ENCODE peak calls at places on chromosomes 6 and 20, in seven cellular contexts. One of them, this sample, is unnamed.

GRCh38 chr6:116145786-116146675 is 20.1 kb upstream of the COL10A1 start:
- DNase-seq in A549: no peak
- DNase-seq in transverse colon: no peak
- DNase-seq in heart left ventricle: no peak
- DNase-seq in GM12878: no peak
- DNase-seq in prostate gland: no peak
- DNase-seq in tibial nerve: no peak
- DNase-seq in this sample: no peak

GRCh38 chr6:108560463-108561308 is at the start of gene FOXO3:
- DNase-seq in prostate gland: peak; percentile 94
- DNase-seq in GM12878: no peak
- DNase-seq in heart left ventricle: peak; percentile 96
- DNase-seq in tibial nerve: peak; percentile 88
- DNase-seq in transverse colon: peak; percentile 95
- DNase-seq in A549: peak; percentile 85
- DNase-seq in this sample: peak; percentile 61

GRCh38 chr20:53287357-53288042 is 306.1 kb downstream of the ZNF217 start:
- DNase-seq in heart left ventricle: no peak
- DNase-seq in transverse colon: no peak
- DNase-seq in prostate gland: no peak
- DNase-seq in GM12878: no peak
- DNase-seq in tibial nerve: no peak
- DNase-seq in A549: no peak
- DNase-seq in this sample: no peak

GRCh38 chr6:12769556-12770255 is 53.1 kb downstream of the PHACTR1 start:
- DNase-seq in prostate gland: no peak
- DNase-seq in heart left ventricle: no peak
- DNase-seq in A549: no peak
- DNase-seq in tibial nerve: no peak
- DNase-seq in GM12878: no peak
- DNase-seq in transverse colon: no peak
- DNase-seq in this sample: no peak

GRCh38 chr6:42962502-42963178 is 2.1 kb downstream of the GNMT start:
- DNase-seq in prostate gland: no peak
- DNase-seq in heart left ventricle: peak; percentile 37
- DNase-seq in transverse colon: no peak
- DNase-seq in GM12878: no peak
- DNase-seq in tibial nerve: no peak
- DNase-seq in A549: no peak
- DNase-seq in this sample: no peak

GRCh38 chr6:16157909-16158308 is 29.0 kb downstream of the MYLIP start:
- DNase-seq in prostate gland: no peak
- DNase-seq in tibial nerve: no peak
- DNase-seq in transverse colon: no peak
- DNase-seq in A549: no peak
- DNase-seq in GM12878: no peak
- DNase-seq in heart left ventricle: no peak
- DNase-seq in this sample: no peak

GRCh38 chr20:35504751-35505150 is 24.7 kb downstream of the C20orf173 start:
- DNase-seq in prostate gland: no peak
- DNase-seq in heart left ventricle: no peak
- DNase-seq in GM12878: no peak
- DNase-seq in A549: no peak
- DNase-seq in tibial nerve: no peak
- DNase-seq in transverse colon: no peak
- DNase-seq in this sample: no peak

GRCh38 chr6:71012871-71013456 is 56.1 kb upstream of the B3GAT2 start:
- DNase-seq in GM12878: peak; percentile 12
- DNase-seq in heart left ventricle: no peak
- DNase-seq in prostate gland: peak; percentile 32
- DNase-seq in A549: peak; percentile 45
- DNase-seq in transverse colon: no peak
- DNase-seq in tibial nerve: no peak
- DNase-seq in this sample: peak; percentile 24

GRCh38 chr6:165571721-165572132 is 91.3 kb downstream of the PDE10A start:
- DNase-seq in GM12878: no peak
- DNase-seq in prostate gland: no peak
- DNase-seq in transverse colon: no peak
- DNase-seq in heart left ventricle: no peak
- DNase-seq in tibial nerve: no peak
- DNase-seq in A549: no peak
- DNase-seq in this sample: no peak

GRCh38 chr20:62136283-62137091 is 6.7 kb downstream of the PSMA7 start:
- DNase-seq in GM12878: no peak
- DNase-seq in A549: peak; percentile 78
- DNase-seq in prostate gland: peak; percentile 65
- DNase-seq in transverse colon: peak; percentile 72
- DNase-seq in tibial nerve: peak; percentile 61
- DNase-seq in heart left ventricle: no peak
- DNase-seq in this sample: no peak

GRCh38 chr6:134123666-134124208 is 71.3 kb upstream of the SLC2A12 start:
- DNase-seq in heart left ventricle: no peak
- DNase-seq in transverse colon: no peak
- DNase-seq in A549: peak; percentile 90
- DNase-seq in prostate gland: peak; percentile 37
- DNase-seq in tibial nerve: no peak
- DNase-seq in GM12878: peak; percentile 12
- DNase-seq in this sample: no peak

GRCh38 chr6:112286010-112286409 is 31.6 kb upstream of the LAMA4 start:
- DNase-seq in A549: no peak
- DNase-seq in GM12878: peak; percentile 11
- DNase-seq in tibial nerve: no peak
- DNase-seq in prostate gland: no peak
- DNase-seq in transverse colon: no peak
- DNase-seq in heart left ventricle: no peak
- DNase-seq in this sample: no peak

GRCh38 chr6:128068110-128068460 is 167.2 kb upstream of the THEMIS start:
- DNase-seq in GM12878: no peak
- DNase-seq in A549: no peak
- DNase-seq in heart left ventricle: no peak
- DNase-seq in tibial nerve: no peak
- DNase-seq in transverse colon: no peak
- DNase-seq in prostate gland: no peak
- DNase-seq in this sample: no peak

GRCh38 chr20:32535953-32536823 is 48.9 kb downstream of the NOL4L start:
- DNase-seq in prostate gland: no peak
- DNase-seq in GM12878: no peak
- DNase-seq in tibial nerve: no peak
- DNase-seq in transverse colon: peak; percentile 85
- DNase-seq in A549: peak; percentile 41
- DNase-seq in heart left ventricle: peak; percentile 75
- DNase-seq in this sample: no peak

GRCh38 chr6:163364641-163365040 is 49.9 kb upstream of the QKI start:
- DNase-seq in heart left ventricle: no peak
- DNase-seq in tibial nerve: no peak
- DNase-seq in transverse colon: no peak
- DNase-seq in prostate gland: no peak
- DNase-seq in GM12878: no peak
- DNase-seq in A549: no peak
- DNase-seq in this sample: no peak

GRCh38 chr20:53786071-53786444 is 192.4 kb upstream of the ZNF217 start:
- DNase-seq in prostate gland: peak; percentile 76
- DNase-seq in GM12878: no peak
- DNase-seq in transverse colon: no peak
- DNase-seq in heart left ventricle: no peak
- DNase-seq in A549: no peak
- DNase-seq in tibial nerve: no peak
- DNase-seq in this sample: no peak

GRCh38 chr6:3307436-3307835 is 48.7 kb downstream of the PSMG4 start:
- DNase-seq in GM12878: no peak
- DNase-seq in heart left ventricle: no peak
- DNase-seq in A549: no peak
- DNase-seq in tibial nerve: no peak
- DNase-seq in prostate gland: no peak
- DNase-seq in transverse colon: no peak
- DNase-seq in this sample: no peak

GRCh38 chr6:67361264-67361663 is 1273.8 kb upstream of the ADGRB3 start:
- DNase-seq in prostate gland: no peak
- DNase-seq in GM12878: no peak
- DNase-seq in heart left ventricle: no peak
- DNase-seq in transverse colon: no peak
- DNase-seq in tibial nerve: no peak
- DNase-seq in A549: no peak
- DNase-seq in this sample: no peak

GRCh38 chr20:8376940-8377339 is 244.9 kb downstream of the PLCB1 start:
- DNase-seq in A549: no peak
- DNase-seq in heart left ventricle: no peak
- DNase-seq in GM12878: no peak
- DNase-seq in tibial nerve: no peak
- DNase-seq in transverse colon: no peak
- DNase-seq in prostate gland: no peak
- DNase-seq in this sample: no peak

GRCh38 chr20:50146732-50147662 is 6.5 kb downstream of the PEDS1 start:
- DNase-seq in tibial nerve: no peak
- DNase-seq in heart left ventricle: peak; percentile 71
- DNase-seq in A549: no peak
- DNase-seq in GM12878: peak; percentile 45
- DNase-seq in prostate gland: peak; percentile 66
- DNase-seq in transverse colon: peak; percentile 66
- DNase-seq in this sample: no peak

GRCh38 chr20:24983896-24984295 is 8.7 kb downstream of the APMAP start:
- DNase-seq in transverse colon: no peak
- DNase-seq in A549: no peak
- DNase-seq in heart left ventricle: no peak
- DNase-seq in tibial nerve: no peak
- DNase-seq in GM12878: no peak
- DNase-seq in prostate gland: no peak
- DNase-seq in this sample: no peak
- TF ChIP-seq POLR2A in transverse colon: no peak
- TF ChIP-seq POLR2A in A549: no peak
- TF ChIP-seq POLR2A in heart left ventricle: no peak
- TF ChIP-seq POLR2A in tibial nerve: no peak
- TF ChIP-seq POLR2A in GM12878: no peak
- TF ChIP-seq POLR2A in prostate gland: no peak
- TF ChIP-seq POLR2A in this sample: no peak

DNA sequence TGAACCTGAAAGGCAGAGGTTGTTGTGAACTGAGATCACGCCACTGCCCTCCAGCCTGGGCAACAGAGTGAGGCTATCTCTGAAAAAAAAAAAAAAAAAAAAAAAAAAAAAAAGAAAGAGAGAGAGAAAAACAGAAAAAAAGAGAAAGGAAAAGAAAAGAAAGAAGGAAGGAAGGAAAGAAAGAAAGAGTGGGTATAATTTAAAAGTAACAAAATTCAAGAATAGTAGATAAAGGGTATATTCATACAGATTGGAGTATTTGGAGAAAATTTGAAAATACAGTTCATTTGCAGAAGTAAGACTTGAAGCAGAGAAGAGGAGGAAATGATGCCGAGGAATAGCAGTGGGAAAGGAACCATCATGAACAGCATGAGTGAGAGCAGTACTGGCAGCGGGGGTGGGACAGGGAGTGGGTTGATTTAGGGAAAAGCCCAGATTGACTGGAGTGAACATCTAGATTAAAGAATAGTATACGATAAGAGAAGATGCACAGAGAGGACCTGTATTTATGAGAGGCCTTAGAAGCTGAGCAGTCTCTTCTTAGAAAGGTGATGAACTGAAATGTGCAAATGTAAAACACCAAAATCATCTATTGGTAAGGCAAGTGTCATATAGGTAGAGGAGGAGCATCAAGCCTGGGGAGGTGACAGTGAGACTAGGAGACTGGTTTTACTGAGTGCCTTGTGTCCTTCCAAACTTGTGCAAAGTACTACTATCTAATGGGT is 17.8 kb upstream of the HLA-DRB1 start:
- DNase-seq in tibial nerve: no peak
- DNase-seq in transverse colon: no peak
- DNase-seq in prostate gland: no peak
- DNase-seq in heart left ventricle: no peak
- DNase-seq in A549: no peak
- DNase-seq in GM12878: no peak
- DNase-seq in this sample: no peak
- TF ChIP-seq POLR2A in tibial nerve: no peak
- TF ChIP-seq POLR2A in transverse colon: no peak
- TF ChIP-seq POLR2A in prostate gland: no peak
- TF ChIP-seq POLR2A in heart left ventricle: no peak
- TF ChIP-seq POLR2A in A549: no peak
- TF ChIP-seq POLR2A in GM12878: no peak
- TF ChIP-seq POLR2A in this sample: no peak

DNA sequence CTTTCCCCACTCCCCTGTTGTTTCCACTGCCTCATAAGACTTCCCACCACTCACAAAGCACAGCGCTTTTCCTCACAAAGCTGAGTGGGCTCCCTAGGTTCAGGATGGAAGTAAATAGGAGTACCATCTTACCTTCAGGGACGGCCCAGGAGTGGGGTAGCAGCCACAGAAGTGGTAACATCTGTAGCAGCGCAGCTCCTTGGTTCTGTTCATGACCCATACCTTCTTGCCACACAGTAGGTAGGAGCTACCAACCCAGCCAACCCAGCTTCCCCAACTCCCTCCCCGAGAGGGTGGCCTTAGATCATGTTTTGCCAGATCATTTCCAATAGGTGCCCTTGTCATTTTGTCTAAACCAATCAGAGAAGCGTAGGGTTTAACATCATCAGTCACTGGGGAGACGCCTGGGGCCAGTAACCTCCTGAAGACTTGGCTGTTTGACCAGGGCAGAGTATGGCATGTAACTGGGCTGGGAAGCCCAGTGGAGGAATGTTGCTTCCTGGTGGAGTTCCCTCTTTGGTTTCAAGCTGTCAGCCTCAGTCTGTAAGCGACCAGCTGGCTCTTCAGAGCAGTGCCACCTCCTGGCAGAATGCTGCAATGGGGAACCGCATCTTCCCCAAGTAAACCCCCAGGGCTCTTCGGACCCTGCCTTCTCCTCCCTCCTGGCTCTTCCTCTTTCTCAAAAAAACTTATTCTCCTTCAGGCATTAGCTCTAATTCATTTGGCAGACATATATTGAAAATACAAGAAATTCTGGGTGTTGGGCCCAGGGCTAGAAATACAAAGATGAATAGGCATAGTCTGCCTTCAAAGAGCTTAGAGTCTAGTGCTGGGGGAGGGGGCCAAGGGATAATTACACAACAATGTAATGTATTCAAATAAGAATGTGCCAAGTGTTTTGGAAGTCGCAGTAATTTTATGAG is at the start of gene HLA-DMA:
- DNase-seq in prostate gland: peak; percentile 92
- DNase-seq in GM12878: peak; percentile 99
- DNase-seq in heart left ventricle: peak; percentile 82
- DNase-seq in A549: peak; percentile 93
- DNase-seq in transverse colon: peak; percentile 91
- DNase-seq in tibial nerve: peak; percentile 60
- DNase-seq in this sample: peak; percentile 71
- TF ChIP-seq POLR2A in prostate gland: peak; percentile 78
- TF ChIP-seq POLR2A in GM12878: peak; percentile 98
- TF ChIP-seq POLR2A in heart left ventricle: no peak
- TF ChIP-seq POLR2A in A549: no peak
- TF ChIP-seq POLR2A in transverse colon: peak; percentile 74
- TF ChIP-seq POLR2A in tibial nerve: peak; percentile 72
- TF ChIP-seq POLR2A in this sample: no peak

GRCh38 chr6:27814665-27815424 is 97.4 kb downstream of the OR2B2 start:
- DNase-seq in A549: peak; percentile 93
- DNase-seq in prostate gland: peak; percentile 87
- DNase-seq in tibial nerve: no peak
- DNase-seq in heart left ventricle: no peak
- DNase-seq in transverse colon: peak; percentile 84
- DNase-seq in GM12878: peak; percentile 97
- DNase-seq in this sample: no peak
- TF ChIP-seq POLR2A in A549: peak; percentile 50
- TF ChIP-seq POLR2A in prostate gland: peak; percentile 73
- TF ChIP-seq POLR2A in tibial nerve: peak; percentile 16
- TF ChIP-seq POLR2A in heart left ventricle: no peak
- TF ChIP-seq POLR2A in transverse colon: peak; percentile 75
- TF ChIP-seq POLR2A in GM12878: peak; percentile 85
- TF ChIP-seq POLR2A in this sample: no peak

This sample was measured in H54.